ENCODE peak calls at places on chromosomes 4 and X, in six cellular contexts. V is activated CD8-positive, alpha-beta T cell treated with anti-CD3 and anti-CD28 coated beads for 36 hours; C is MM.1S; D is kidney epithelial cell; J is OCI-LY7; G is progenitor cell of endocrine pancreas. M is an unnamed sample.

GRCh38 chr4:174038481-174038880 is 245.0 kb downstream of the FBXO8 start:
- DNase-seq in D (no peak), G (no peak), V (no peak), J (no peak), C (no peak), M (no peak)

GRCh38 chrX:44828008-44828605 is 15.7 kb upstream of the DUSP21 start:
- DNase-seq in G (no peak), C (no peak), V (no peak), D (peak; percentile 32), J (no peak), M (no peak)

GRCh38 chr4:2402053-2402452 is 16.4 kb downstream of the ZFYVE28 start:
- DNase-seq in J (no peak), V (peak; percentile 50), C (no peak), G (peak; percentile 46), D (no peak), M (peak; percentile 60)

GRCh38 chr4:44771789-44772188 is 45.4 kb upstream of the GNPDA2 start:
- DNase-seq in V (no peak), D (no peak), C (no peak), J (no peak), G (no peak), M (no peak)

GRCh38 chr4:94722748-94723147 is 35.0 kb upstream of the BMPR1B start:
- DNase-seq in D (no peak), G (no peak), C (peak; percentile 62), V (no peak), J (peak; percentile 27), M (no peak)

GRCh38 chr4:65391814-65392213 is 278.5 kb downstream of the EPHA5 start:
- DNase-seq in J (no peak), G (no peak), D (no peak), V (no peak), C (no peak), M (no peak)

GRCh38 chr4:75727073-75727472 is 2.7 kb downstream of the USO1 start:
- DNase-seq in J (no peak), V (no peak), D (no peak), G (no peak), C (no peak), M (no peak)

GRCh38 chr4:26031704-26032103 is 117.7 kb downstream of the SMIM20 start:
- DNase-seq in J (no peak), D (no peak), G (no peak), C (no peak), V (no peak), M (no peak)

GRCh38 chrX:102720237-102721168 is at the start of gene GPRASP3:
- DNase-seq in J (no peak), V (peak; percentile 89), G (no peak), D (peak; percentile 18), C (peak; percentile 49), M (peak; percentile 82)

GRCh38 chr4:41111796-41112195 is 102.5 kb downstream of the APBB2 start:
- DNase-seq in V (no peak), G (no peak), D (no peak), C (no peak), J (no peak), M (no peak)

GRCh38 chr4:139453371-139454110 is 380 bp upstream of the RAB33B start:
- DNase-seq in V (peak; percentile 99), D (peak; percentile 87), C (peak; percentile 96), G (peak; percentile 91), J (peak; percentile 97), M (peak; percentile 96)
- TF ChIP-seq CTCF in V (peak; percentile 26), D (no peak), C (no peak), G (no peak), J (peak; percentile 48), M (no peak)

GRCh38 chrX:69539437-69539836 is 35.3 kb downstream of the NALF2 start:
- DNase-seq in G (no peak), D (no peak), J (peak; percentile 77), V (peak; percentile 1), C (peak; percentile 75), M (no peak)

GRCh38 chrX:69530306-69530705 is 26.2 kb downstream of the NALF2 start:
- DNase-seq in C (no peak), D (no peak), V (no peak), J (no peak), G (no peak), M (no peak)

GRCh38 chrX:69538321-69538876 is 34.3 kb downstream of the NALF2 start:
- DNase-seq in J (peak; percentile 26), D (no peak), C (peak; percentile 60), V (peak; percentile 71), G (peak; percentile 76), M (peak; percentile 81)

GRCh38 chrX:69531031-69531755 is 27.1 kb downstream of the NALF2 start:
- DNase-seq in D (no peak), V (no peak), G (no peak), J (no peak), C (no peak), M (no peak)

GRCh38 chrX:69535661-69536060 is 31.5 kb downstream of the NALF2 start:
- DNase-seq in D (no peak), C (no peak), G (no peak), J (no peak), V (no peak), M (no peak)
- TF ChIP-seq CTCF in D (no peak), C (no peak), G (no peak), J (no peak), V (no peak), M (no peak)

GRCh38 chr4:86596802-86597201 is 2.7 kb downstream of the PTPN13 start:
- DNase-seq in G (no peak), C (no peak), J (no peak), D (no peak), V (no peak), M (no peak)

GRCh38 chr4:86595426-86595805 is 1.3 kb downstream of the PTPN13 start:
- DNase-seq in V (no peak), J (no peak), G (no peak), C (no peak), D (no peak), M (no peak)

GRCh38 chr4:86593726-86594558 is at the start of gene PTPN13:
- DNase-seq in D (peak; percentile 94), C (peak; percentile 99), V (peak; percentile 71), G (peak; percentile 99), J (no peak), M (peak; percentile 97)

GRCh38 chr4:86592553-86593249 is 1.4 kb upstream of the PTPN13 start:
- DNase-seq in C (no peak), J (no peak), V (no peak), D (no peak), G (no peak), M (no peak)

GRCh38 chr4:86594559-86595425 is 677 bp downstream of the PTPN13 start:
- DNase-seq in J (no peak), C (peak; percentile 43), G (peak; percentile 11), V (peak; percentile 19), D (peak; percentile 48), M (peak; percentile 65)
- TF ChIP-seq CTCF in J (no peak), C (peak; percentile 15), G (peak; percentile 39), V (no peak), D (peak; percentile 22), M (no peak)

GRCh38 chrX:68147848-68148247 is 285.4 kb downstream of the OPHN1 start:
- DNase-seq in G (no peak), C (no peak), J (no peak), V (no peak), D (no peak), M (no peak)

GRCh38 chrX:68146054-68146453 is 287.2 kb downstream of the OPHN1 start:
- DNase-seq in G (no peak), V (no peak), J (peak; percentile 2), C (peak; percentile 51), D (peak; percentile 5), M (no peak)
- TF ChIP-seq CTCF in G (peak; percentile 49), V (no peak), J (no peak), C (peak; percentile 50), D (peak; percentile 25), M (no peak)

M was measured in glutamatergic neuron.